ENCODE peak calls at places on chromosomes 6 and 20, in seven cellular contexts. L is ovary, H is heart left ventricle, P is uterus, V is SJSA1, A is stomach, R is endothelial cell of umbilical vein. J is an unnamed sample. For H3K4me1, the result is how much of the 10 kb centered on the place peaks cover.

GRCh38 chr20:1424336-1424735 is 31.5 kb upstream of the FKBP1A start:
- DNase-seq in L (no peak), H (no peak), P (no peak), V (no peak), A (no peak), R (no peak), J (no peak)

GRCh38 chr6:72616406-72617015 is 5.4 kb upstream of the KCNQ5 start:
- DNase-seq in L (no peak), H (no peak), P (no peak), V (no peak), A (no peak), R (peak), J (no peak)

GRCh38 chr20:34199183-34199582 is 42.0 kb upstream of the ASIP start:
- DNase-seq in L (no peak), H (no peak), P (no peak), V (no peak), A (no peak), R (no peak), J (no peak)

GRCh38 chr20:17747431-17747846 is 47.7 kb downstream of the BANF2 start:
- DNase-seq in L (peak), H (no peak), P (no peak), V (peak), A (peak), R (peak), J (no peak)

GRCh38 chr6:2103644-2104523 is 141.5 kb downstream of the GMDS start:
- DNase-seq in L (no peak), H (no peak), P (no peak), V (no peak), A (no peak), R (peak), J (no peak)

GRCh38 chr6:107491791-107492674 is 2.1 kb downstream of the SOBP start:
- DNase-seq in L (peak), H (peak), P (peak), V (no peak), A (no peak), R (no peak), J (peak)

GRCh38 chr6:157392927-157393666 is 12.1 kb downstream of the ZDHHC14 start:
- DNase-seq in L (no peak), H (no peak), P (no peak), V (no peak), A (peak), R (no peak), J (peak)

GRCh38 chr6:142446576-142446975 is 144.8 kb downstream of the ADGRG6 start:
- DNase-seq in L (no peak), H (no peak), P (no peak), V (no peak), A (no peak), R (no peak), J (no peak)

GRCh38 chr6:19837511-19838441 is 606 bp downstream of the ID4 start:
- DNase-seq in L (peak), H (peak), P (peak), V (peak), A (peak), R (peak), J (peak)

GRCh38 chr6:29675561-29675960 is 5.4 kb downstream of the ZFP57 start:
- DNase-seq in L (no peak), H (no peak), P (no peak), V (no peak), A (no peak), R (no peak), J (no peak)

GRCh38 chr6:29674008-29674407 is 6.9 kb downstream of the ZFP57 start:
- DNase-seq in L (no peak), H (no peak), P (no peak), V (no peak), A (no peak), R (no peak), J (no peak)

GRCh38 chr6:29671026-29671425 is 9.9 kb downstream of the ZFP57 start:
- DNase-seq in L (no peak), H (no peak), P (no peak), V (no peak), A (no peak), R (no peak), J (no peak)

GRCh38 chr6:29676981-29677601 is 3.9 kb downstream of the ZFP57 start:
- DNase-seq in L (no peak), H (peak), P (no peak), V (no peak), A (no peak), R (no peak), J (no peak)

DNA sequence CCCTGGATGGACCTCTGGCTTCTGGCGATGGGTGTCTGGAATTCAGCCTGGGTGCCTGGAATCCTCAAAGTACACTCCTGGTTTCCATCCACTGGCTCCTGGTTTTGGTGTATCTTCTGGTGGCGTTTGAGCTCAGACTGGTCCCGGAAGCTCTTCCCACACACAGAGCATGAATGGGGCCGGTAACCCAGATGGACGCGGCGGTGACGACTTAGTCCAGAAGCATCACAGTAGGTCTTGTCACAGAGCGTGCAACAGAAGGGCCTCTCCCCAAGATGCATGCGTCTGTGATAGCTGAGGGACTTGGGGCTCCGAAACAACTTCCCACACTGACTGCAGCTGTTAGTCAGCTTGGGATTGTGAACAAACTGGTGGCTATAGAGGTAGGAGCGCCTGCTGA is 7.8 kb downstream of the ZFP57 start:
- DNase-seq in L (no peak), H (no peak), P (no peak), V (no peak), A (no peak), R (no peak), J (no peak)
- H3K4me1 ChIP-seq in L (under half), H (under half), P (under half), V (under half), A (under half), R (under half), J (under half)

GRCh38 chr6:24988562-24988961 is 52.8 kb upstream of the RIPOR2 start:
- DNase-seq in L (no peak), H (no peak), P (no peak), V (no peak), A (no peak), R (no peak), J (no peak)

GRCh38 chr6:24994812-24995211 is 59.1 kb upstream of the RIPOR2 start:
- DNase-seq in L (no peak), H (no peak), P (no peak), V (no peak), A (no peak), R (no peak), J (no peak)

GRCh38 chr6:24990227-24990843 is 54.6 kb upstream of the RIPOR2 start:
- DNase-seq in L (no peak), H (no peak), P (no peak), V (no peak), A (no peak), R (peak), J (no peak)

GRCh38 chr6:24991748-24992467 is 56.1 kb upstream of the RIPOR2 start:
- DNase-seq in L (no peak), H (peak), P (peak), V (peak), A (peak), R (peak), J (peak)

GRCh38 chr6:24990944-24991747 is 55.4 kb upstream of the RIPOR2 start:
- DNase-seq in L (no peak), H (no peak), P (no peak), V (no peak), A (no peak), R (no peak), J (no peak)
- H3K4me1 ChIP-seq in L (under half), H (under half), P (under half), V (under half), A (under half), R (under half), J (under half)

GRCh38 chr20:31570735-31571617 is 34.1 kb upstream of the ID1 start:
- DNase-seq in L (peak), H (peak), P (no peak), V (peak), A (no peak), R (no peak), J (peak)
- H3K4me1 ChIP-seq in L (under half), H (under half), P (under half), V (half or more), A (under half), R (under half), J (under half)

DNA sequence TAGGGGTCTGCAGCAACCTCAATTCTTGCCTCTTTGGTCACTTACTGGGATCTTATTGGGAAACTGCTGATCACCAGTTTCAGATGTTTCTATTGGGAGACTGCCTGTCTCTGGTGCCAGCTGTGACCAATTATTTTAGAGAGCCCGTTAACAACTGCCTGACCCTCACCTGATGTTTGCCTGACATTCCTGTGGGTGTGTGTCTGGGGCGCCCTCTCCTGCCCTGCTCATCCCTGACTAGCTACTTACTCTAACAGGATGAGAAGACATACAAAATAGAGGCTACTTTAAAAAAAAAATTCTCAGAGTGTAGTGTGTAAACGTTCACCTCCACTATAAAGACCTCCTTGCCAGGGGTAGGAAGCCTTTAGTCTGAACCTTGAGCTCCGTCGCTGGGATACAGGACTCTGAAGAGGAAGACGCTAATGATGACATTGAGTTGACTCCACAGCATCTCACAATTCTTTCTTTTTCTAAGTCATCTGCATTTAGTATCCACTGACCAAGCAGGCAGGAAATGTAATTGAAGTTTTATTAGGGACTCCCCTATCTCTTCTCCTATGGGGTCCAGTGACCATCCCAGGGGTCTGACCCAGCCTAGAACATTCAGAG is 54.6 kb upstream of the DDR1 start:
- DNase-seq in L (no peak), H (no peak), P (no peak), V (no peak), A (no peak), R (no peak), J (no peak)
- H3K4me1 ChIP-seq in L (under half), H (under half), P (under half), V (under half), A (under half), R (under half), J (under half)

DNA sequence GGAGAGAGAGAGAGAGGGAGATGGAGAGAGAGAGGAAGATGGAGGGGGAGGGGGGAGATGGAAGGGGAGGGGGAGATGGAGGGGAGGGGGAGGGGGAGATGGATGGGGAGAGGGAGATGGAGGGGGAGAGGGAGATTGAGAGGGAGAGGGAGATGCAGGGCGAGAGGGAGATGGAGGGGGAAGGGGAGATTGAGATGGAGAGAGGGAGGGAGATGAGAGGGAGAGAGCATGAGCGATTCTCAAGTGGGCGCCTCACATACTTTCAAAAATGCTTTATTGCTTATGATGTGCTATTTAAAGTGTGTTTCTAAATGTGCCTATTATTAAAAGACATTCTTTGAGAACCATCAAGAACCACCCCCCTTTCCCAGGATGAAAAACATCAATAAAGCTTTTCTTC is 43.7 kb upstream of the DACT2 start:
- DNase-seq in L (no peak), H (no peak), P (no peak), V (no peak), A (no peak), R (no peak), J (no peak)
- H3K4me1 ChIP-seq in L (under half), H (under half), P (under half), V (under half), A (under half), R (under half), J (under half)

DNA sequence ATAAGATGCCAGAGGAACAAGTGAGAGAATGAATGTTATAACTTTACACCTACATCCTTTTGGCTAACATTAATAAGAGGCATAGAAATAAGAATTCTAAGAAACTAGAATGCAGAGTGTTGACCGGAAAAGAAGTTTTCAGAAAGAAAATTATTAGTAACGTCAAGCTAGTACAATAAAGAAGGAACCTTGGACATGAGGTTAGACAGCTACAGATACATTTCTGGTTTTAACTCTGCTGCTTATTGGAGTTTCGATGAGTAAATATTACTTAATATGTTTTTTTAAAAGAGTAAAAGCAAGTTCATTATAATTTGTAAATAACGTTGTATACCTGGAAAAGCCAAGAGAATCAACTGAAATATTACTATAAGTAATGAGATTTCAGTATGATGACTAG is 22.7 kb downstream of the TAB2 start:
- DNase-seq in L (no peak), H (no peak), P (no peak), V (no peak), A (no peak), R (no peak), J (no peak)
- H3K4me1 ChIP-seq in L (under half), H (under half), P (under half), V (under half), A (under half), R (under half), J (under half)

GRCh38 chr20:47338131-47338628 is 18.3 kb downstream of the ZMYND8 start:
- DNase-seq in L (no peak), H (peak), P (no peak), V (no peak), A (no peak), R (no peak), J (peak)

GRCh38 chr20:47346172-47346571 is 10.3 kb downstream of the ZMYND8 start:
- DNase-seq in L (no peak), H (no peak), P (no peak), V (no peak), A (no peak), R (no peak), J (no peak)

GRCh38 chr20:47345214-47345613 is 11.3 kb downstream of the ZMYND8 start:
- DNase-seq in L (no peak), H (no peak), P (no peak), V (no peak), A (no peak), R (no peak), J (no peak)

GRCh38 chr20:47347661-47348462 is 8.6 kb downstream of the ZMYND8 start:
- DNase-seq in L (no peak), H (no peak), P (no peak), V (no peak), A (no peak), R (no peak), J (no peak)

GRCh38 chr20:47343007-47343472 is 13.5 kb downstream of the ZMYND8 start:
- DNase-seq in L (no peak), H (no peak), P (no peak), V (peak), A (no peak), R (no peak), J (no peak)
- H3K4me1 ChIP-seq in L (under half), H (under half), P (under half), V (under half), A (under half), R (under half), J (under half)